ENCODE peak calls at places on chromosomes 16 and 17, in seven cellular contexts. Y, K, S, C, G, T and V are unnamed samples.

GRCh38 chr17:76238847-76239537 is 1.3 kb downstream of the RNF157 start:
- DNase-seq in Y (no peak), K (no peak), S (no peak), C (no peak), G (no peak), T (no peak), V (no peak)

GRCh38 chr17:43018008-43018853 is 4.0 kb downstream of the VAT1 start:
- DNase-seq in Y (peak; percentile 81), K (no peak), S (no peak), C (no peak), G (peak; percentile 36), T (no peak), V (no peak)

GRCh38 chr17:78961571-78961970 is 18.2 kb downstream of the LGALS3BP start:
- DNase-seq in Y (no peak), K (no peak), S (no peak), C (no peak), G (no peak), T (no peak), V (no peak)

GRCh38 chr16:70553175-70553574 is 29.6 kb downstream of the SF3B3 start:
- DNase-seq in Y (no peak), K (no peak), S (no peak), C (no peak), G (no peak), T (no peak), V (no peak)

GRCh38 chr17:21677126-21677910 is 15.0 kb upstream of the KCNJ18 start:
- DNase-seq in Y (no peak), K (no peak), S (no peak), C (no peak), G (no peak), T (no peak), V (no peak)

GRCh38 chr17:10879110-10879509 is 41.2 kb upstream of the PIRT start:
- DNase-seq in Y (peak; percentile 20), K (no peak), S (peak; percentile 32), C (no peak), G (no peak), T (no peak), V (no peak)

GRCh38 chr17:35896011-35896587 is 15.9 kb upstream of the CCL5 start:
- DNase-seq in Y (no peak), K (peak; percentile 78), S (no peak), C (no peak), G (no peak), T (no peak), V (no peak)

GRCh38 chr17:63571632-63572310 is 21.5 kb downstream of the DCAF7 start:
- DNase-seq in Y (no peak), K (no peak), S (no peak), C (no peak), G (no peak), T (no peak), V (no peak)

GRCh38 chr17:8253801-8254200 is 4.7 kb downstream of the PFAS start:
- DNase-seq in Y (no peak), K (no peak), S (peak; percentile 65), C (no peak), G (no peak), T (no peak), V (no peak)

GRCh38 chr17:63405741-63406261 is 40.3 kb downstream of the CYB561 start:
- DNase-seq in Y (peak; percentile 58), K (no peak), S (no peak), C (no peak), G (no peak), T (no peak), V (no peak)

GRCh38 chr16:19718624-19718965 is 524 bp downstream of the IQCK start:
- DNase-seq in Y (no peak), K (no peak), S (peak; percentile 59), C (no peak), G (no peak), T (no peak), V (no peak)

GRCh38 chr16:84237994-84238750 is 1.6 kb downstream of the KCNG4 start:
- DNase-seq in Y (no peak), K (no peak), S (no peak), C (peak; percentile 57), G (no peak), T (no peak), V (no peak)

GRCh38 chr17:16037636-16038035 is 38.0 kb downstream of the TTC19 start:
- DNase-seq in Y (no peak), K (no peak), S (no peak), C (no peak), G (no peak), T (no peak), V (no peak)

GRCh38 chr17:57898487-57899311 is 48.9 kb upstream of the MRPS23 start:
- DNase-seq in Y (no peak), K (no peak), S (peak; percentile 58), C (peak; percentile 75), G (no peak), T (no peak), V (peak; percentile 82)

GRCh38 chr16:85398050-85398451 is 215.1 kb upstream of the GSE1 start:
- DNase-seq in Y (no peak), K (peak; percentile 32), S (peak; percentile 3), C (no peak), G (no peak), T (no peak), V (peak; percentile 7)

GRCh38 chr16:28549301-28549899 is 4.3 kb upstream of the SGF29 start:
- DNase-seq in Y (peak; percentile 30), K (no peak), S (peak; percentile 36), C (no peak), G (no peak), T (no peak), V (no peak)

GRCh38 chr16:82967424-82967823 is 340.7 kb downstream of the CDH13 start:
- DNase-seq in Y (no peak), K (no peak), S (no peak), C (no peak), G (no peak), T (no peak), V (no peak)

GRCh38 chr17:27269201-27269600 is 24.7 kb upstream of the WSB1 start:
- DNase-seq in Y (no peak), K (no peak), S (no peak), C (no peak), G (no peak), T (no peak), V (no peak)

GRCh38 chr17:73396429-73397277 is 84.9 kb upstream of the CDC42EP4 start:
- DNase-seq in Y (no peak), K (no peak), S (no peak), C (no peak), G (no peak), T (peak; percentile 84), V (peak; percentile 21)

GRCh38 chr17:83064021-83064731 is 15.2 kb upstream of the METRNL start:
- DNase-seq in Y (no peak), K (peak; percentile 38), S (no peak), C (no peak), G (no peak), T (no peak), V (peak; percentile 25)

GRCh38 chr16:28131743-28132393 is 68.4 kb upstream of the GSG1L start:
- DNase-seq in Y (no peak), K (no peak), S (no peak), C (no peak), G (no peak), T (no peak), V (no peak)

GRCh38 chr16:88726981-88727380 is 20.7 kb downstream of the CTU2 start:
- DNase-seq in Y (no peak), K (no peak), S (no peak), C (no peak), G (no peak), T (no peak), V (peak; percentile 33)

GRCh38 chr17:13640559-13640958 is 38.8 kb upstream of the HS3ST3A1 start:
- DNase-seq in Y (no peak), K (no peak), S (no peak), C (no peak), G (no peak), T (no peak), V (no peak)

GRCh38 chr17:4715071-4715749 is 4.8 kb downstream of the ARRB2 start:
- DNase-seq in Y (peak; percentile 85), K (peak; percentile 74), S (no peak), C (no peak), G (no peak), T (no peak), V (no peak)

GRCh38 chr17:63550816-63551639 is 751 bp downstream of the DCAF7 start:
- DNase-seq in Y (peak; percentile 30), K (no peak), S (peak; percentile 18), C (no peak), G (no peak), T (no peak), V (no peak)

GRCh38 chr17:73532441-73532901 is 111.8 kb downstream of the SDK2 start:
- DNase-seq in Y (no peak), K (no peak), S (no peak), C (no peak), G (no peak), T (no peak), V (peak; percentile 45)

GRCh38 chr17:76135810-76136188 is 5.2 kb downstream of the FOXJ1 start:
- DNase-seq in Y (no peak), K (no peak), S (no peak), C (no peak), G (no peak), T (no peak), V (no peak)

GRCh38 chr17:40516581-40517285 is 15.3 kb upstream of the TNS4 start:
- DNase-seq in Y (peak; percentile 99), K (peak; percentile 76), S (no peak), C (no peak), G (peak; percentile 63), T (no peak), V (no peak)

GRCh38 chr16:58377932-58378331 is 14.3 kb upstream of the GINS3 start:
- DNase-seq in Y (no peak), K (no peak), S (no peak), C (no peak), G (no peak), T (no peak), V (no peak)

GRCh38 chr16:78768723-78769122 is 669.3 kb downstream of the WWOX start:
- DNase-seq in Y (no peak), K (peak; percentile 61), S (no peak), C (no peak), G (no peak), T (no peak), V (no peak)

GRCh38 chr17:35778641-35779196 is 16.7 kb downstream of the MMP28 start:
- DNase-seq in Y (no peak), K (no peak), S (no peak), C (no peak), G (no peak), T (no peak), V (no peak)

GRCh38 chr16:27959914-27960313 is 103.6 kb downstream of the GSG1L start:
- DNase-seq in Y (no peak), K (no peak), S (no peak), C (no peak), G (no peak), T (no peak), V (no peak)

GRCh38 chr17:16293918-16294317 is 59.4 kb downstream of the CENPV start:
- DNase-seq in Y (no peak), K (no peak), S (peak; percentile 59), C (no peak), G (no peak), T (no peak), V (no peak)

GRCh38 chr16:88208112-88208511 is 174.6 kb upstream of the ZNF469 start:
- DNase-seq in Y (no peak), K (no peak), S (no peak), C (no peak), G (no peak), T (no peak), V (no peak)

GRCh38 chr17:60586288-60586974 is 13.6 kb upstream of the PPM1D start:
- DNase-seq in Y (no peak), K (no peak), S (peak; percentile 12), C (no peak), G (no peak), T (no peak), V (no peak)

GRCh38 chr17:79742951-79743476 is 12.3 kb downstream of the ENPP7 start:
- DNase-seq in Y (no peak), K (no peak), S (no peak), C (no peak), G (no peak), T (no peak), V (peak; percentile 1)